ENCODE peak calls at places on chromosome 3, in five cellular contexts. One of them, this sample, is unnamed.
A peak's percentile ranks its signal among the peaks of the same experiment; 100 is the strongest.

GRCh38 chr3:178950676-178951075 is 120.9 kb downstream of the ZMAT3 start:
- DNase-seq in PC-3: peak; percentile 93
- DNase-seq in stimulated activated CD8-positive, alpha-beta memory T cell treated with anti-CD3 and anti-CD28 coated beads, Interleukin-7, amount 100 ng/mL, for 1 hour: no peak
- DNase-seq in fibroblast of pulmonary artery: peak; percentile 27
- DNase-seq in IMR-90: no peak
- DNase-seq in this sample: no peak

GRCh38 chr3:5376761-5377160 is 189.3 kb downstream of the EDEM1 start:
- DNase-seq in PC-3: peak; percentile 64
- DNase-seq in stimulated activated CD8-positive, alpha-beta memory T cell treated with anti-CD3 and anti-CD28 coated beads, Interleukin-7, amount 100 ng/mL, for 1 hour: no peak
- DNase-seq in fibroblast of pulmonary artery: no peak
- DNase-seq in IMR-90: no peak
- DNase-seq in this sample: no peak

GRCh38 chr3:71514621-71515020 is 68.9 kb downstream of the FOXP1 start:
- DNase-seq in PC-3: peak; percentile 75
- DNase-seq in stimulated activated CD8-positive, alpha-beta memory T cell treated with anti-CD3 and anti-CD28 coated beads, Interleukin-7, amount 100 ng/mL, for 1 hour: no peak
- DNase-seq in fibroblast of pulmonary artery: no peak
- DNase-seq in IMR-90: peak; percentile 22
- DNase-seq in this sample: no peak

GRCh38 chr3:152646004-152646403 is 188.9 kb upstream of the P2RY1 start:
- DNase-seq in PC-3: no peak
- DNase-seq in stimulated activated CD8-positive, alpha-beta memory T cell treated with anti-CD3 and anti-CD28 coated beads, Interleukin-7, amount 100 ng/mL, for 1 hour: no peak
- DNase-seq in fibroblast of pulmonary artery: no peak
- DNase-seq in IMR-90: no peak
- DNase-seq in this sample: no peak

GRCh38 chr3:195662-196061 is 901 bp upstream of the CHL1 start:
- DNase-seq in PC-3: no peak
- DNase-seq in stimulated activated CD8-positive, alpha-beta memory T cell treated with anti-CD3 and anti-CD28 coated beads, Interleukin-7, amount 100 ng/mL, for 1 hour: no peak
- DNase-seq in fibroblast of pulmonary artery: no peak
- DNase-seq in IMR-90: no peak
- DNase-seq in this sample: no peak

GRCh38 chr3:182971637-182972036 is 8.7 kb downstream of the DCUN1D1 start:
- DNase-seq in PC-3: no peak
- DNase-seq in stimulated activated CD8-positive, alpha-beta memory T cell treated with anti-CD3 and anti-CD28 coated beads, Interleukin-7, amount 100 ng/mL, for 1 hour: no peak
- DNase-seq in fibroblast of pulmonary artery: no peak
- DNase-seq in IMR-90: peak; percentile 40
- DNase-seq in this sample: no peak

GRCh38 chr3:63562323-63562722 is 90.2 kb upstream of the SNTN start:
- DNase-seq in PC-3: no peak
- DNase-seq in stimulated activated CD8-positive, alpha-beta memory T cell treated with anti-CD3 and anti-CD28 coated beads, Interleukin-7, amount 100 ng/mL, for 1 hour: no peak
- DNase-seq in fibroblast of pulmonary artery: no peak
- DNase-seq in IMR-90: no peak
- DNase-seq in this sample: no peak

GRCh38 chr3:28726840-28727239 is 378.2 kb upstream of the AZI2 start:
- DNase-seq in PC-3: peak; percentile 66
- DNase-seq in stimulated activated CD8-positive, alpha-beta memory T cell treated with anti-CD3 and anti-CD28 coated beads, Interleukin-7, amount 100 ng/mL, for 1 hour: no peak
- DNase-seq in fibroblast of pulmonary artery: peak; percentile 47
- DNase-seq in IMR-90: no peak
- DNase-seq in this sample: peak; percentile 74

GRCh38 chr3:143121240-143122088 is 1.9 kb downstream of the CHST2 start:
- DNase-seq in PC-3: peak; percentile 44
- DNase-seq in stimulated activated CD8-positive, alpha-beta memory T cell treated with anti-CD3 and anti-CD28 coated beads, Interleukin-7, amount 100 ng/mL, for 1 hour: peak; percentile 36
- DNase-seq in fibroblast of pulmonary artery: peak; percentile 73
- DNase-seq in IMR-90: peak; percentile 55
- DNase-seq in this sample: peak; percentile 86

GRCh38 chr3:135516143-135516542 is 449.4 kb upstream of the PPP2R3A start:
- DNase-seq in PC-3: peak; percentile 19
- DNase-seq in stimulated activated CD8-positive, alpha-beta memory T cell treated with anti-CD3 and anti-CD28 coated beads, Interleukin-7, amount 100 ng/mL, for 1 hour: no peak
- DNase-seq in fibroblast of pulmonary artery: no peak
- DNase-seq in IMR-90: peak; percentile 41
- DNase-seq in this sample: peak; percentile 9

GRCh38 chr3:24197809-24198208 is 252.7 kb downstream of the NR1D2 start:
- DNase-seq in PC-3: peak; percentile 11
- DNase-seq in stimulated activated CD8-positive, alpha-beta memory T cell treated with anti-CD3 and anti-CD28 coated beads, Interleukin-7, amount 100 ng/mL, for 1 hour: no peak
- DNase-seq in fibroblast of pulmonary artery: no peak
- DNase-seq in IMR-90: no peak
- DNase-seq in this sample: peak; percentile 56

GRCh38 chr3:193869221-193870201 is 266.4 kb upstream of the HES1 start:
- DNase-seq in PC-3: peak; percentile 97
- DNase-seq in stimulated activated CD8-positive, alpha-beta memory T cell treated with anti-CD3 and anti-CD28 coated beads, Interleukin-7, amount 100 ng/mL, for 1 hour: no peak
- DNase-seq in fibroblast of pulmonary artery: peak; percentile 81
- DNase-seq in IMR-90: peak; percentile 91
- DNase-seq in this sample: no peak

GRCh38 chr3:57805674-57806073 is 49.6 kb downstream of the SLMAP start:
- DNase-seq in PC-3: peak; percentile 97
- DNase-seq in stimulated activated CD8-positive, alpha-beta memory T cell treated with anti-CD3 and anti-CD28 coated beads, Interleukin-7, amount 100 ng/mL, for 1 hour: no peak
- DNase-seq in fibroblast of pulmonary artery: peak; percentile 74
- DNase-seq in IMR-90: peak; percentile 89
- DNase-seq in this sample: no peak

GRCh38 chr3:110984456-110985250 is 87.0 kb upstream of the NECTIN3 start:
- DNase-seq in PC-3: peak; percentile 47
- DNase-seq in stimulated activated CD8-positive, alpha-beta memory T cell treated with anti-CD3 and anti-CD28 coated beads, Interleukin-7, amount 100 ng/mL, for 1 hour: no peak
- DNase-seq in fibroblast of pulmonary artery: no peak
- DNase-seq in IMR-90: no peak
- DNase-seq in this sample: no peak

GRCh38 chr3:129633751-129634481 is 27.4 kb upstream of the PLXND1 start:
- DNase-seq in PC-3: peak; percentile 16
- DNase-seq in stimulated activated CD8-positive, alpha-beta memory T cell treated with anti-CD3 and anti-CD28 coated beads, Interleukin-7, amount 100 ng/mL, for 1 hour: no peak
- DNase-seq in fibroblast of pulmonary artery: no peak
- DNase-seq in IMR-90: no peak
- DNase-seq in this sample: peak; percentile 62

GRCh38 chr3:161508852-161509477 is 12.4 kb downstream of the OTOL1 start:
- DNase-seq in PC-3: peak; percentile 62
- DNase-seq in stimulated activated CD8-positive, alpha-beta memory T cell treated with anti-CD3 and anti-CD28 coated beads, Interleukin-7, amount 100 ng/mL, for 1 hour: no peak
- DNase-seq in fibroblast of pulmonary artery: peak; percentile 12
- DNase-seq in IMR-90: no peak
- DNase-seq in this sample: no peak

GRCh38 chr3:59388555-59389280 is 338.9 kb upstream of the CFAP20DC start:
- DNase-seq in PC-3: peak; percentile 67
- DNase-seq in stimulated activated CD8-positive, alpha-beta memory T cell treated with anti-CD3 and anti-CD28 coated beads, Interleukin-7, amount 100 ng/mL, for 1 hour: no peak
- DNase-seq in fibroblast of pulmonary artery: no peak
- DNase-seq in IMR-90: no peak
- DNase-seq in this sample: no peak

GRCh38 chr3:180447156-180447555 is 154.8 kb upstream of the TTC14 start:
- DNase-seq in PC-3: peak; percentile 58
- DNase-seq in stimulated activated CD8-positive, alpha-beta memory T cell treated with anti-CD3 and anti-CD28 coated beads, Interleukin-7, amount 100 ng/mL, for 1 hour: no peak
- DNase-seq in fibroblast of pulmonary artery: peak; percentile 5
- DNase-seq in IMR-90: no peak
- DNase-seq in this sample: no peak

GRCh38 chr3:146491303-146491702 is 21.9 kb upstream of the PLSCR2 start:
- DNase-seq in PC-3: peak; percentile 51
- DNase-seq in stimulated activated CD8-positive, alpha-beta memory T cell treated with anti-CD3 and anti-CD28 coated beads, Interleukin-7, amount 100 ng/mL, for 1 hour: no peak
- DNase-seq in fibroblast of pulmonary artery: peak; percentile 65
- DNase-seq in IMR-90: peak; percentile 71
- DNase-seq in this sample: no peak

GRCh38 chr3:133871368-133872090 is 24.2 kb downstream of the RAB6B start:
- DNase-seq in PC-3: no peak
- DNase-seq in stimulated activated CD8-positive, alpha-beta memory T cell treated with anti-CD3 and anti-CD28 coated beads, Interleukin-7, amount 100 ng/mL, for 1 hour: no peak
- DNase-seq in fibroblast of pulmonary artery: no peak
- DNase-seq in IMR-90: no peak
- DNase-seq in this sample: no peak